ENCODE peak calls at places on chromosomes 13 and 19, in ten cellular contexts. L is GM12878, V is HCT116, E is right lobe of liver, U is gastrocnemius medialis, T is A549, K is heart left ventricle, S is upper lobe of left lung, X is K562, Q is HepG2. H is an unnamed sample.

GRCh38 chr13:108915634-108916497 is 286.5 kb downstream of the MYO16 start:
- ATAC-seq in L (peak), V (peak), E (peak), U (peak), T (peak), K (peak), S (peak), X (peak), Q (peak), H (peak)

GRCh38 chr13:46605089-46605488 is 52.1 kb downstream of the LRCH1 start:
- ATAC-seq in L (no peak), V (no peak), E (peak), U (peak), T (no peak), K (peak), S (no peak), X (no peak), Q (no peak), H (no peak)

GRCh38 chr13:113785051-113786010 is 26.3 kb downstream of the TMEM255B start:
- ATAC-seq in L (no peak), V (peak), E (no peak), U (no peak), T (no peak), K (no peak), S (no peak), X (no peak), Q (no peak), H (no peak)

GRCh38 chr13:28355822-28356371 is 139.0 kb downstream of the FLT1 start:
- ATAC-seq in L (peak), V (no peak), E (no peak), U (no peak), T (no peak), K (peak), S (peak), X (peak), Q (no peak), H (no peak)

GRCh38 chr13:45200701-45201230 is at the start of gene KCTD4:
- ATAC-seq in L (no peak), V (no peak), E (no peak), U (no peak), T (no peak), K (no peak), S (no peak), X (no peak), Q (no peak), H (no peak)

GRCh38 chr19:53246498-53246897 is 8.2 kb downstream of the ZNF677 start:
- ATAC-seq in L (peak), V (no peak), E (no peak), U (no peak), T (no peak), K (no peak), S (no peak), X (no peak), Q (no peak), H (no peak)

GRCh38 chr19:5985098-5985783 is 7.3 kb upstream of the RANBP3 start:
- ATAC-seq in L (no peak), V (no peak), E (no peak), U (no peak), T (no peak), K (no peak), S (no peak), X (peak), Q (no peak), H (no peak)

GRCh38 chr19:17565611-17566010 is 10.2 kb downstream of the COLGALT1 start:
- ATAC-seq in L (no peak), V (no peak), E (peak), U (no peak), T (peak), K (peak), S (no peak), X (no peak), Q (no peak), H (no peak)

GRCh38 chr13:74299688-74300087 is 165.5 kb upstream of the KLF12 start:
- ATAC-seq in L (no peak), V (no peak), E (peak), U (no peak), T (no peak), K (peak), S (no peak), X (no peak), Q (no peak), H (peak)

GRCh38 chr19:45290381-45290931 is 32.2 kb downstream of the CKM start:
- ATAC-seq in L (no peak), V (no peak), E (peak), U (no peak), T (no peak), K (no peak), S (peak), X (peak), Q (peak), H (no peak)

GRCh38 chr19:18776288-18776594 is 14.9 kb downstream of the COMP start:
- ATAC-seq in L (no peak), V (peak), E (peak), U (no peak), T (peak), K (no peak), S (no peak), X (peak), Q (peak), H (no peak)

GRCh38 chr19:16896098-16896912 is 7.5 kb downstream of the F2RL3 start:
- ATAC-seq in L (no peak), V (no peak), E (no peak), U (no peak), T (no peak), K (no peak), S (no peak), X (peak), Q (no peak), H (no peak)

GRCh38 chr13:20387441-20387971 is 138.2 kb downstream of the CRYL1 start:
- ATAC-seq in L (no peak), V (no peak), E (no peak), U (no peak), T (no peak), K (no peak), S (no peak), X (no peak), Q (no peak), H (no peak)

GRCh38 chr13:107296804-107297203 is 728.9 kb upstream of the ARGLU1 start:
- ATAC-seq in L (no peak), V (no peak), E (no peak), U (no peak), T (no peak), K (no peak), S (no peak), X (no peak), Q (no peak), H (no peak)

GRCh38 chr19:12841094-12841493 is 2.8 kb downstream of the MAST1 start:
- ATAC-seq in L (peak), V (no peak), E (no peak), U (no peak), T (no peak), K (no peak), S (no peak), X (peak), Q (no peak), H (no peak)

GRCh38 chr13:39960206-39960605 is 304.7 kb downstream of the COG6 start:
- ATAC-seq in L (no peak), V (no peak), E (no peak), U (no peak), T (no peak), K (no peak), S (no peak), X (no peak), Q (no peak), H (no peak)

GRCh38 chr13:94140027-94140426 is 339.5 kb downstream of the DCT start:
- ATAC-seq in L (no peak), V (no peak), E (no peak), U (no peak), T (no peak), K (no peak), S (no peak), X (no peak), Q (no peak), H (no peak)

DNA sequence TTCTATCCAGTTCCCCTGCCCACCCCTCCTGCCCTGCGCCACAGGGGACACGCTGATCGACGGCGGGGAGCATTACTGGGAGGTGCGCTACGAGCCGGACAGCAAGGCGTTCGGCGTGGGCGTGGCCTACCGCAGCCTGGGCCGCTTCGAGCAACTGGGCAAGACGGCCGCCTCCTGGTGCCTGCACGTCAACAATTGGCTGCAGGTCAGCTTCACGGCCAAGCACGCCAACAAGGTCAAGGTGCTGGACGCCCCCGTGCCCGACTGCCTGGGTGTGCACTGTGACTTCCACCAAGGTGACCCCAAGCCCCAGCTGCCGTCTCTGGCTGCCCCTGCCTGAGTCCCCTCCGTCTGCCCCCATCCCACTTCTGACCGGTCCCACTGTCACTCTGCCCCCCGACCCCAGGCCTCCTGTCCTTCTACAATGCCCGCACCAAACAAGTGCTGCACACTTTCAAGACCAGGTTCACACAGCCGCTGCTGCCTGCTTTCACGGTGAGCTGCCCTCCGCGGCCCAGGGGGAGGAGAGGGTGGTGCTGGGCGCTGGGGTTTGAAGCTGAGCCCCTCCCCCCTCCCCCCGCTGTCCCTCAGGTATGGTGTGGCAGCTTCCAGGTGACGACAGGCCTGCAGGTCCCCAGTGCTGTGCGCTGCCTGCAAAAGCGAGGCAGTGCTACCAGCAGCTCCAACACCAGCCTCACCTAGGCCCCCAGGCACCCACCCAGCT is 15.5 kb downstream of the STAP2 start:
- ATAC-seq in L (no peak), V (no peak), E (peak), U (no peak), T (peak), K (no peak), S (no peak), X (no peak), Q (peak), H (no peak)
- TF ChIP-seq POLR2A in L (no peak), V (no peak), E (no peak), U (no peak), T (no peak), K (no peak), S (no peak), X (no peak), Q (no peak), H (no peak)

DNA sequence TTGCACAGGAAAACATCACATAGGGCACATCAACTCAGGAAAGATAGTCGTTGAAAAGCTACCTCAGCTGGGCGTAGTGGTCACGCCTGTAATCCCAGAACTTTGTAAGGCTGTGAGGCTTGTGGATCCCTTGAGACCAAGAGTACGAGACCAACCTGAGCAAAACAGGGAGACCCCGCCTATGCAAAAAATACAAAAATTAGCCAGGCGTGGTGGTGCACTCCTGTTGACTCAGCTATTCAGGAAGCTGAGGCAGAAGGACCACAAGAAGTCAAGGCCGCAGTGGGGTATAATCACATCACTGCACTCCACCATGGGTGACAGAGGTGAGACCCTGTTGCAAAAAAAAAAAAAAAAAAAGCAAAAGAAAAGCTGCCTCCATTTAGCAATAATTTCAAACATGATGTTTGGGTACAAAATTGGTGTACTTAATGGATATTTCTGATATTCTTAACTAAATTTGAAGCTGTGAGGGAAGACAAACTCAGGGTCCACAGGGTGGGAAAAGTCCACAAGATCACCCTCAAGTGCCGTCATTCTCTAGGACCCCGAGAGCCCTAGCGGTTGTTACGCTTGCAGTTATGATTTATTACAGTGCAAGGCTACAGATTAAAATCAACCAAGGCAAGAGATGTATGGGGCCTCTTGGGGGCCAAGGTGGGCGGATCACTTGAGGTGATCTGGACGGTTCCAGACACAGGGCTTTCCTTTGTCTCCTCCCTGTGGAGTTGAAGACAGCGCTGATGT is 42.5 kb upstream of the LDLR start:
- ATAC-seq in L (peak), V (no peak), E (no peak), U (no peak), T (no peak), K (no peak), S (no peak), X (no peak), Q (no peak), H (no peak)
- H3K4me3 ChIP-seq in L (peak), V (no peak), E (no peak), U (no peak), T (no peak), K (no peak), S (no peak), X (no peak), Q (no peak), H (no peak)

GRCh38 chr13:38421590-38422560 is 72.2 kb downstream of the UFM1 start:
- ATAC-seq in L (no peak), V (no peak), E (no peak), U (no peak), T (no peak), K (peak), S (no peak), X (no peak), Q (no peak), H (no peak)
- TF ChIP-seq POLR2A in L (no peak), V (no peak), E (no peak), U (no peak), T (no peak), K (no peak), S (no peak), X (no peak), Q (no peak), H (no peak)

GRCh38 chr19:29662278-29662603 is 3.0 kb upstream of the PLEKHF1 start:
- ATAC-seq in L (no peak), V (no peak), E (peak), U (no peak), T (no peak), K (peak), S (no peak), X (no peak), Q (no peak), H (no peak)
- H3K4me3 ChIP-seq in L (no peak), V (no peak), E (no peak), U (peak), T (no peak), K (peak), S (no peak), X (no peak), Q (no peak), H (no peak)

GRCh38 chr19:48812094-48812929 is 1.5 kb upstream of the BCAT2 start:
- ATAC-seq in L (peak), V (peak), E (peak), U (peak), T (peak), K (peak), S (peak), X (peak), Q (peak), H (peak)
- TF ChIP-seq POLR2A in L (peak), V (no peak), E (peak), U (peak), T (no peak), K (peak), S (peak), X (peak), Q (peak), H (peak)

GRCh38 chr19:57242821-57243220 is 2.4 kb downstream of the ZNF805 start:
- ATAC-seq in L (no peak), V (no peak), E (no peak), U (no peak), T (no peak), K (no peak), S (no peak), X (no peak), Q (no peak), H (no peak)
- H3K4me3 ChIP-seq in L (no peak), V (no peak), E (no peak), U (no peak), T (no peak), K (no peak), S (no peak), X (no peak), Q (no peak), H (no peak)

H was measured in gastroesophageal sphincter.